ENCODE peak calls at places on chromosomes 5 and 9, in seven cellular contexts. S is colonic mucosa; C is hepatocyte; F is effector memory CD4-positive, alpha-beta T cell; T is pancreas; W is stomach; V is SJSA1. I is an unnamed sample.

GRCh38 chr9:124852121-124852828 is 985 bp upstream of the WDR38 start:
- DNase-seq in F (no peak), S (no peak), T (no peak), C (no peak), W (no peak), V (no peak), I (peak)

GRCh38 chr5:96942911-96943310 is 7.0 kb downstream of the LNPEP start:
- DNase-seq in V (no peak), C (no peak), S (no peak), F (no peak), W (no peak), T (no peak), I (no peak)

GRCh38 chr5:149333711-149334443 is 11.4 kb upstream of the GRPEL2 start:
- DNase-seq in V (peak), S (no peak), W (no peak), T (no peak), C (no peak), F (no peak), I (peak)

GRCh38 chr5:150173154-150173553 is 6.6 kb downstream of the CDX1 start:
- DNase-seq in T (no peak), S (peak), V (no peak), W (no peak), C (no peak), F (no peak), I (no peak)

GRCh38 chr5:170773031-170773985 is 10.2 kb upstream of the GABRP start:
- DNase-seq in W (peak), S (peak), C (no peak), V (no peak), T (peak), F (no peak), I (no peak)

GRCh38 chr9:125889122-125889523 is 141.9 kb downstream of the PBX3 start:
- DNase-seq in C (peak), F (no peak), W (no peak), V (no peak), S (peak), T (peak), I (peak)

GRCh38 chr5:98768160-98769005 is 5.1 kb upstream of the RGMB start:
- DNase-seq in W (peak), S (peak), T (peak), V (peak), F (peak), C (peak), I (peak)

GRCh38 chr5:150487199-150488061 is 20.5 kb upstream of the NDST1 start:
- DNase-seq in W (peak), V (no peak), T (peak), F (no peak), C (peak), S (peak), I (peak)

GRCh38 chr5:55418994-55419991 is 111.5 kb downstream of the MTREX start:
- DNase-seq in S (no peak), V (no peak), W (no peak), F (no peak), T (no peak), C (no peak), I (no peak)

GRCh38 chr9:110047232-110047954 is 160.6 kb downstream of the C9orf152 start:
- DNase-seq in V (no peak), F (no peak), S (no peak), W (no peak), C (no peak), T (no peak), I (no peak)

GRCh38 chr5:96207420-96207819 is 225.6 kb downstream of the PCSK1 start:
- DNase-seq in F (no peak), T (no peak), S (no peak), W (no peak), C (no peak), V (no peak), I (no peak)

GRCh38 chr5:149750596-149750995 is 20.5 kb downstream of the PPARGC1B start:
- DNase-seq in W (no peak), F (no peak), S (no peak), V (no peak), C (no peak), T (no peak), I (peak)

GRCh38 chr5:172035039-172035438 is 28.6 kb upstream of the FBXW11 start:
- DNase-seq in V (no peak), W (no peak), T (no peak), S (no peak), F (no peak), C (no peak), I (no peak)

GRCh38 chr5:69512740-69513260 is 20.2 kb downstream of the OCLN start:
- DNase-seq in T (no peak), F (no peak), W (no peak), V (no peak), S (no peak), C (peak), I (no peak)

GRCh38 chr5:124732891-124733670 is 13.4 kb downstream of the ZNF608 start:
- DNase-seq in V (no peak), S (no peak), F (no peak), C (no peak), T (no peak), W (no peak), I (no peak)

GRCh38 chr5:163309850-163310365 is 127.5 kb upstream of the CCNG1 start:
- DNase-seq in V (no peak), W (no peak), F (no peak), S (no peak), C (no peak), T (no peak), I (no peak)

GRCh38 chr5:135343417-135343816 is 55.6 kb downstream of the MACROH2A1 start:
- DNase-seq in F (no peak), C (no peak), S (no peak), T (no peak), W (no peak), V (no peak), I (no peak)

GRCh38 chr5:78724061-78724460 is 75.5 kb upstream of the LHFPL2 start:
- DNase-seq in W (no peak), F (no peak), T (no peak), C (no peak), S (no peak), V (no peak), I (no peak)

GRCh38 chr5:159781626-159782157 is 134.6 kb upstream of the ADRA1B start:
- DNase-seq in V (peak), T (no peak), W (no peak), C (no peak), S (no peak), F (no peak), I (no peak)

GRCh38 chr5:107565791-107566536 is 104.8 kb downstream of the EFNA5 start:
- DNase-seq in W (no peak), F (no peak), T (no peak), V (no peak), S (no peak), C (no peak), I (no peak)

GRCh38 chr9:120257483-120257882 is 322.5 kb downstream of the CDK5RAP2 start:
- DNase-seq in V (no peak), S (no peak), C (no peak), F (no peak), T (no peak), W (no peak), I (peak)

GRCh38 chr9:17165734-17166133 is 30.9 kb downstream of the CNTLN start:
- DNase-seq in V (no peak), F (no peak), C (no peak), T (no peak), S (no peak), W (no peak), I (no peak)

GRCh38 chr5:92337772-92338234 is 954.7 kb upstream of the ARRDC3 start:
- DNase-seq in C (no peak), F (no peak), S (no peak), V (no peak), W (no peak), T (no peak), I (no peak)

GRCh38 chr5:134018154-134018985 is 13.6 kb upstream of the VDAC1 start:
- DNase-seq in C (peak), W (peak), F (no peak), T (peak), V (peak), S (peak), I (peak)

GRCh38 chr9:81871695-81872094 is 56.5 kb upstream of the SPATA31D4 start:
- DNase-seq in S (no peak), T (no peak), C (no peak), W (no peak), F (no peak), V (peak), I (no peak)

GRCh38 chr5:131316822-131317221 is 53.0 kb downstream of the CDC42SE2 start:
- DNase-seq in W (no peak), F (no peak), S (no peak), C (no peak), V (no peak), T (no peak), I (no peak)

GRCh38 chr9:88007291-88007650 is 32.9 kb upstream of the CDK20 start:
- DNase-seq in C (no peak), F (no peak), T (no peak), W (no peak), S (no peak), V (no peak), I (no peak)

GRCh38 chr5:61332369-61332745 is 299 bp downstream of the ZSWIM6 start:
- DNase-seq in V (no peak), S (no peak), T (peak), W (peak), C (peak), F (no peak), I (peak)

GRCh38 chr9:123893831-123894460 is 36.0 kb downstream of the DENND1A start:
- DNase-seq in V (no peak), F (no peak), W (no peak), T (no peak), C (no peak), S (no peak), I (no peak)

GRCh38 chr5:91189480-91190332 is 193.4 kb downstream of the ARRDC3 start:
- DNase-seq in F (no peak), V (peak), S (no peak), C (peak), T (peak), W (no peak), I (no peak)

GRCh38 chr5:154768207-154768606 is 13.0 kb downstream of the LARP1 start:
- DNase-seq in F (no peak), T (no peak), W (no peak), S (no peak), C (no peak), V (no peak), I (no peak)

GRCh38 chr9:110446171-110446570 is 108.5 kb upstream of the TXNDC8 start:
- DNase-seq in F (no peak), C (no peak), W (no peak), S (no peak), T (no peak), V (no peak), I (no peak)

GRCh38 chr9:136118367-136119258 is at the start of gene TMEM250:
- DNase-seq in T (peak), F (peak), W (peak), S (peak), C (peak), V (peak), I (peak)

GRCh38 chr5:36836831-36837230 is 39.7 kb upstream of the NIPBL start:
- DNase-seq in S (no peak), V (no peak), T (no peak), F (no peak), W (no peak), C (no peak), I (no peak)

GRCh38 chr5:95878417-95879323 is 56.1 kb upstream of the GLRX start:
- DNase-seq in T (no peak), C (no peak), F (no peak), W (no peak), S (no peak), V (no peak), I (no peak)

GRCh38 chr9:127036437-127036836 is 86.0 kb downstream of the ANGPTL2 start:
- DNase-seq in V (no peak), S (no peak), W (no peak), T (no peak), C (no peak), F (no peak), I (no peak)
- H3K27ac ChIP-seq in V (no peak), S (peak), W (peak), T (no peak), C (no peak), F (no peak), I (no peak)

DNA sequence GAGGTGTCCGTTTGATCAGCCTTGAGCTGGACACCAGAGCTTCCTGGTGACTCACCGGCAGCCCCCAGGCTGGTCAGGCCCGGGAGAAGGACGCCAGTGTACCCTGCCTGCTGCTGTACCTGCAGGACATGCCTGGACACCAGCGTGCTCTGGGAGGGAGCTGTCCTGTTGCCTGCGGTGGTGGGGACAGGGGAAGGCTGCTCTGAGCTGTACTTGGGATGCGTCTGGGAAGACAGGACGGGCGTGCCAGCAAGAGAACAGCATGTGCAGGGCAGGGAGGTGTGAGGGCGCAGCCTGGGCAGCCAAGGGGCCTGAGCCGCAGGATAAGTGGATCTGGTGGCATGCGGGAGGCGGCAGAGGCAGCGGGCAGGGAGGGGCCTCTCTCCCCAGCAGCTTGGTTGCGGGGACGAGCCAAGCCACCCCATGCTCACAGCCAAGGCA is 32.8 kb upstream of the TTLL11 start:
- DNase-seq in T (no peak), W (no peak), V (no peak), F (no peak), C (no peak), S (no peak), I (no peak)
- H3K4me3 ChIP-seq in T (no peak), W (peak), V (no peak), F (no peak), C (no peak), S (no peak), I (no peak)

GRCh38 chr9:128323786-128324185 is 1.1 kb downstream of the COQ4 start:
- DNase-seq in F (no peak), C (no peak), W (no peak), V (no peak), S (no peak), T (no peak), I (no peak)

GRCh38 chr9:128322342-128323191 is at the start of the genes COQ4 and TRUB2:
- DNase-seq in C (peak), S (peak), F (peak), W (peak), V (peak), T (peak), I (peak)

GRCh38 chr9:128321879-128322341 is 337 bp downstream of the TRUB2 start:
- DNase-seq in C (no peak), F (no peak), S (no peak), W (no peak), V (no peak), T (no peak), I (no peak)

GRCh38 chr9:128324401-128324800 is 1.8 kb downstream of the COQ4 start:
- DNase-seq in T (no peak), V (no peak), C (no peak), S (no peak), F (no peak), W (no peak), I (no peak)

DNA sequence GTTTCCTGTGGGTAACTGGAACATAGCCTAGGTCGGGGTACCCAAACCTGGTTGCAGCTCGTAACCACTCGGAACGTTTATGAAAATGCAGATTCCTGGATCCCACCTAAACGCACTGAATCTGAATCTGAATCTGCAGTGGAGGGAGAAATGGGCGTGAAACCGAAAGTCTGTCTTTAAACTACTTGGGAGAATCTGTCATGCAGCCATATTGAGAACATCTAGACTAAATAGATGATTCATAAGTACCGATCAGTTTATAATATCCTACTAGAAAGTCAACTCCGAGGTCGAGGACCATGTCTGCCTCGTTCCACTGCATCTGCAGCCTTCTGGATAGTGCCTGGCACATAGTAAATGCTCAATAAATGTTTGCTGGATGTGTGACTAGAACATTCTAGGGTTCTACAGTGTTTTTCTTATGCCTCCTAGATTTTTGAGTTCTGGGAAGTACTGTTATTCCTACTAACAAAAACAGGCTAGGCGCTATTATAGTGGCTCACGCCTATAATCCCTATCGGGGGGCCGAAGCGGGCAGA is 622 bp downstream of the COQ4 start:
- DNase-seq in F (no peak), T (no peak), V (no peak), S (no peak), C (no peak), W (no peak), I (no peak)
- H3K27ac ChIP-seq in F (peak), T (peak), V (peak), S (peak), C (peak), W (peak), I (peak)

DNA sequence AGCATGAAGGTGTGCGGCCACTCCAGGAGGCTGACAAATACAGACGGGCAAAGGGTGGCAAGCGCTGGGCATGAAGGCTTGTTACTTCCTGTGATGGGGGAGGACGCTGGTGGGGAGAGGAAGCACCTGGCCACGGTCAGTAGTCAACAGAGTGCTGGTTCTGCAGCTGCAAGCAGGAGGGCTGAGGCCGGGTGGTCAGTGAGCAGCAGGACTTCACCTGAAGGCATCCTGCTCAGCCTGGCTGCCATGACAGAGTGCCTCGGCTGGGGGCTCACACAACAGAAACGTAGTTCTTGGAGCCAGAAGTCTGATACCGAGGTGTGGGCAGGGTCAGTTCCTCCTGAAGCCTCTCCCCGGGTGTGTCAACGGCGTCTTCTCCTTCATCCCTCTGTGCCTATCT is 118.6 kb upstream of the IRX4 start:
- DNase-seq in V (no peak), W (no peak), T (no peak), S (no peak), F (no peak), C (no peak), I (no peak)
- H3K4me3 ChIP-seq in V (no peak), W (no peak), T (no peak), S (no peak), F (no peak), C (no peak), I (no peak)